ENCODE peak calls at places on chromosome 16, in six cellular contexts. N is AG09309, Q is RKO, H is endothelial cell of umbilical vein, J is smooth muscle cell of the brain vasculature, A is HCEC 1CT. D is an unnamed sample.

GRCh38 chr16:53859995-53860540 is 156.1 kb downstream of the FTO start:
- DNase-seq in N (no peak), Q (no peak), H (no peak), J (no peak), A (no peak), D (no peak)

GRCh38 chr16:57071840-57072541 is 20.4 kb upstream of the CPNE2 start:
- DNase-seq in N (no peak), Q (no peak), H (peak), J (no peak), A (peak), D (no peak)

GRCh38 chr16:29877266-29877961 is 14.4 kb upstream of the CDIPT start:
- DNase-seq in N (no peak), Q (peak), H (peak), J (no peak), A (peak), D (peak)

GRCh38 chr16:7714775-7715174 is 382.1 kb downstream of the RBFOX1 start:
- DNase-seq in N (no peak), Q (no peak), H (no peak), J (no peak), A (no peak), D (no peak)

GRCh38 chr16:85102106-85102630 is 10.1 kb downstream of the CIBAR2 start:
- DNase-seq in N (no peak), Q (no peak), H (no peak), J (no peak), A (no peak), D (no peak)

GRCh38 chr16:58116046-58116445 is 13.1 kb downstream of the CFAP20 start:
- DNase-seq in N (no peak), Q (no peak), H (no peak), J (no peak), A (no peak), D (no peak)

GRCh38 chr16:80274576-80275191 is 266.1 kb upstream of the DYNLRB2 start:
- DNase-seq in N (peak), Q (no peak), H (no peak), J (no peak), A (no peak), D (no peak)

GRCh38 chr16:81094771-81095251 is 1.4 kb downstream of the GCSH start:
- DNase-seq in N (no peak), Q (no peak), H (no peak), J (no peak), A (no peak), D (peak)

GRCh38 chr16:14600164-14600563 is 29.9 kb downstream of the PARN start:
- DNase-seq in N (no peak), Q (peak), H (peak), J (no peak), A (peak), D (peak)

GRCh38 chr16:29804455-29805231 is 1.7 kb upstream of the MAZ start:
- DNase-seq in N (no peak), Q (peak), H (peak), J (no peak), A (peak), D (peak)